ENCODE peak calls at places on chromosomes 5 and 9, in six cellular contexts. Q, B, M, I, V and P are unnamed samples.

GRCh38 chr5:177336112-177336511 is 15.4 kb downstream of the LMAN2 start:
- DNase-seq in Q (no peak), M (peak; percentile 22), I (peak; percentile 12), V (no peak), B (no peak), P (no peak)

GRCh38 chr5:180111273-180111695 is 39.7 kb upstream of the RNF130 start:
- DNase-seq in B (no peak), Q (no peak), I (no peak), V (no peak), M (no peak), P (no peak)

GRCh38 chr9:125621170-125621569 is 85.8 kb downstream of the MAPKAP1 start:
- DNase-seq in M (no peak), I (no peak), B (no peak), V (no peak), Q (no peak), P (no peak)

GRCh38 chr5:39604491-39604890 is 179.7 kb upstream of the DAB2 start:
- DNase-seq in Q (no peak), B (no peak), V (no peak), M (no peak), I (no peak), P (no peak)

GRCh38 chr5:143495823-143496275 is 92.4 kb upstream of the NR3C1 start:
- DNase-seq in I (peak; percentile 85), Q (peak; percentile 80), M (peak; percentile 65), V (no peak), B (no peak), P (peak; percentile 67)

GRCh38 chr5:66671305-66671704 is 75.1 kb downstream of the MAST4 start:
- DNase-seq in I (peak; percentile 12), M (no peak), Q (no peak), V (no peak), B (no peak), P (no peak)

GRCh38 chr5:137372386-137373160 is 126.6 kb downstream of the SPOCK1 start:
- DNase-seq in B (no peak), Q (peak; percentile 55), M (peak; percentile 92), I (peak; percentile 20), V (no peak), P (peak; percentile 69)

GRCh38 chr5:141077826-141078225 is 16.6 kb upstream of the PCDHB2 start:
- DNase-seq in V (no peak), Q (no peak), I (no peak), M (no peak), B (no peak), P (no peak)

GRCh38 chr5:122152266-122152900 is 23.0 kb downstream of the ZNF474 start:
- DNase-seq in B (no peak), I (peak; percentile 47), Q (peak; percentile 60), M (peak; percentile 29), V (no peak), P (peak; percentile 79)

GRCh38 chr9:130662099-130662926 is 2.1 kb upstream of the PRDM12 start:
- DNase-seq in V (peak; percentile 62), Q (no peak), I (no peak), M (no peak), B (no peak), P (no peak)